ENCODE peak calls at places on chromosomes 1 and 21, in ten cellular contexts. E is GM03348; J is hypothalamus; C is left ventricle myocardium superior; I is activated naive CD8-positive, alpha-beta T cell treated with anti-CD3 and anti-CD28 coated beads, Interleukin-2, amount 50 U/mL, for 24 hours; K is osteocyte; M is hippocampal formation; Z is activated CD8-positive, alpha-beta T cell treated with anti-CD3 and anti-CD28 coated beads for 36 hours; D is nucleus accumbens; P is heart left ventricle. O is an unnamed sample.
A peak's percentile ranks its signal among the peaks of the same experiment; 100 is the strongest.

GRCh38 chr21:44820851-44821250 is 3.0 kb upstream of the SUMO3 start:
- DNase-seq in E (peak; percentile 58), J (no peak), C (no peak), I (no peak), K (no peak), M (no peak), Z (no peak), D (no peak), P (no peak), O (no peak)

GRCh38 chr1:77874804-77875445 is 13.5 kb upstream of the NEXN start:
- DNase-seq in E (peak; percentile 17), J (no peak), C (no peak), I (no peak), K (no peak), M (no peak), Z (no peak), D (no peak), P (no peak), O (no peak)

GRCh38 chr21:40143822-40144525 is 276.7 kb downstream of the PCP4 start:
- DNase-seq in E (peak; percentile 73), J (no peak), C (peak; percentile 40), I (peak; percentile 54), K (no peak), M (peak; percentile 63), Z (peak; percentile 60), D (no peak), P (peak; percentile 45), O (peak; percentile 36)

GRCh38 chr1:31238612-31238985 is 1.1 kb downstream of the NKAIN1 start:
- DNase-seq in E (no peak), J (no peak), C (no peak), I (no peak), K (no peak), M (no peak), Z (no peak), D (no peak), P (no peak), O (no peak)

GRCh38 chr1:202576816-202577215 is 133.4 kb downstream of the SYT2 start:
- DNase-seq in E (peak; percentile 72), J (no peak), C (no peak), I (no peak), K (no peak), M (no peak), Z (no peak), D (no peak), P (no peak), O (no peak)

GRCh38 chr1:246814890-246815289 is 90.7 kb downstream of the SCCPDH start:
- DNase-seq in E (no peak), J (no peak), C (no peak), I (no peak), K (no peak), M (no peak), Z (no peak), D (no peak), P (no peak), O (no peak)

GRCh38 chr1:96559707-96560588 is 161.6 kb upstream of the PTBP2 start:
- DNase-seq in E (peak; percentile 72), J (no peak), C (peak; percentile 27), I (no peak), K (no peak), M (no peak), Z (no peak), D (no peak), P (no peak), O (no peak)

GRCh38 chr21:38229260-38229877 is 27.4 kb upstream of the KCNJ15 start:
- DNase-seq in E (no peak), J (no peak), C (no peak), I (no peak), K (no peak), M (no peak), Z (no peak), D (no peak), P (no peak), O (no peak)

GRCh38 chr1:65179148-65179547 is 31.1 kb downstream of the AK4 start:
- DNase-seq in E (no peak), J (no peak), C (no peak), I (no peak), K (no peak), M (no peak), Z (no peak), D (no peak), P (no peak), O (no peak)